ENCODE peak calls at places on chromosome 1, in five cellular contexts. B is fibroblast of gingiva; R is stimulated activated CD8-positive, alpha-beta memory T cell treated with anti-CD3 and anti-CD28 coated beads, Interleukin-2, amount 100 ng/mL, for 1 hour; O is small intestine; J is activated CD4-positive, CD25-positive, alpha-beta regulatory T cell. C is an unnamed sample.

GRCh38 chr1:68231627-68232303 is 558 bp downstream of the WLS start:
- DNase-seq in R (no peak), O (peak; percentile 50), B (peak; percentile 88), J (no peak), C (peak; percentile 57)

GRCh38 chr1:41917835-41918449 is 780 bp downstream of the HIVEP3 start:
- DNase-seq in B (no peak), J (peak; percentile 12), O (no peak), R (no peak), C (no peak)

GRCh38 chr1:15526021-15526489 is 593 bp upstream of the DNAJC16 start:
- DNase-seq in R (no peak), B (no peak), O (no peak), J (no peak), C (no peak)

GRCh38 chr1:200374569-200375312 is 35.1 kb downstream of the ZNF281 start:
- DNase-seq in J (no peak), B (no peak), O (no peak), R (no peak), C (no peak)

GRCh38 chr1:23559136-23559984 is at the start of gene ID3:
- DNase-seq in B (peak; percentile 97), O (peak; percentile 98), J (peak; percentile 82), R (peak; percentile 85), C (peak; percentile 96)

GRCh38 chr1:53470155-53470554 is 11.0 kb downstream of the DMRTB1 start:
- DNase-seq in R (no peak), O (peak; percentile 50), J (no peak), B (peak; percentile 45), C (peak; percentile 30)

GRCh38 chr1:177360791-177361190 is 190.0 kb downstream of the BRINP2 start:
- DNase-seq in O (peak; percentile 8), B (no peak), R (no peak), J (no peak), C (no peak)

GRCh38 chr1:204357551-204357950 is 2.2 kb downstream of the PLEKHA6 start:
- DNase-seq in O (no peak), J (no peak), R (no peak), B (no peak), C (no peak)

GRCh38 chr1:19448491-19449439 is 36.6 kb downstream of the CAPZB start:
- DNase-seq in B (peak; percentile 97), J (no peak), R (no peak), O (no peak), C (peak; percentile 83)

C was measured in MCF 10A.